ENCODE peak calls at places on chromosomes 11 and 22, in four cellular contexts. B is KG1, K is HS-27A, T is A172. H is an unnamed sample.

GRCh38 chr11:370087-370941 is 1.0 kb downstream of the B4GALNT4 start:
- DNase-seq in T (no peak), K (no peak), B (no peak), H (no peak)

GRCh38 chr22:43078522-43078921 is 10.7 kb downstream of the TTLL1 start:
- DNase-seq in K (no peak), T (no peak), B (no peak), H (no peak)

GRCh38 chr11:128240546-128240945 is 346.8 kb downstream of the ETS1 start:
- DNase-seq in T (no peak), B (no peak), K (no peak), H (no peak)

GRCh38 chr22:31122532-31123291 is at the start of gene INPP5J:
- DNase-seq in B (no peak), K (no peak), T (peak; percentile 28), H (no peak)

GRCh38 chr11:61510178-61510979 is 1.8 kb downstream of the LRRC10B start:
- DNase-seq in K (no peak), B (no peak), T (no peak), H (no peak)

GRCh38 chr11:19966927-19967326 is 193.3 kb downstream of the DBX1 start:
- DNase-seq in K (no peak), B (no peak), T (no peak), H (no peak)

GRCh38 chr11:8613036-8613435 is 19.0 kb upstream of the STK33 start:
- DNase-seq in T (no peak), K (no peak), B (no peak), H (no peak)

GRCh38 chr11:75557649-75558494 is 4.2 kb upstream of the SERPINH1 start:
- DNase-seq in B (no peak), T (peak; percentile 83), K (peak; percentile 90), H (peak; percentile 22)

GRCh38 chr22:46731246-46732040 is 6.6 kb downstream of the CERK start:
- DNase-seq in K (no peak), T (no peak), B (no peak), H (no peak)

GRCh38 chr11:112925516-112926310 is 35.5 kb upstream of the NCAM1 start:
- DNase-seq in B (no peak), T (no peak), K (no peak), H (no peak)

GRCh38 chr11:35030716-35031213 is 108.2 kb upstream of the CD44 start:
- DNase-seq in B (no peak), T (peak; percentile 99), K (peak; percentile 93), H (peak; percentile 86)

GRCh38 chr11:69295995-69296889 is 2.3 kb downstream of the MYEOV start:
- DNase-seq in T (no peak), B (no peak), K (no peak), H (no peak)

GRCh38 chr22:48849963-48850657 is 977.6 kb downstream of the BRD1 start:
- DNase-seq in K (no peak), B (no peak), T (no peak), H (no peak)

GRCh38 chr22:31278643-31279326 is 13.5 kb downstream of the PIK3IP1 start:
- DNase-seq in K (no peak), B (no peak), T (no peak), H (no peak)

GRCh38 chr11:10498022-10498400 is 42.9 kb downstream of the AMPD3 start:
- DNase-seq in T (no peak), K (no peak), B (no peak), H (no peak)

GRCh38 chr22:50148991-50149721 is 21.4 kb upstream of the PANX2 start:
- DNase-seq in B (peak; percentile 32), K (peak; percentile 20), T (peak; percentile 69), H (peak; percentile 72)

GRCh38 chr11:8101421-8101820 is 20.4 kb downstream of the TUB start:
- DNase-seq in T (no peak), K (no peak), B (no peak), H (no peak)

GRCh38 chr11:72781313-72782080 is 12.3 kb downstream of the STARD10 start:
- DNase-seq in T (no peak), K (no peak), B (no peak), H (no peak)

GRCh38 chr11:19592842-19593241 is 119.8 kb upstream of the NAV2 start:
- DNase-seq in B (no peak), T (no peak), K (no peak), H (no peak)

GRCh38 chr11:121587182-121587581 is 134.4 kb upstream of the SORL1-AS1 start:
- DNase-seq in B (no peak), T (no peak), K (no peak), H (no peak)

GRCh38 chr22:49451070-49451840 is 376.4 kb downstream of the BRD1 start:
- DNase-seq in B (no peak), K (no peak), T (no peak), H (no peak)

GRCh38 chr11:69160296-69161116 is 4.8 kb downstream of the SMIM38 start:
- DNase-seq in B (no peak), T (no peak), K (no peak), H (peak; percentile 77)

GRCh38 chr11:75565916-75566762 is 4.1 kb downstream of the SERPINH1 start:
- DNase-seq in T (no peak), B (no peak), K (no peak), H (no peak)

GRCh38 chr11:15500643-15501042 is 385.9 kb downstream of the INSC start:
- DNase-seq in K (no peak), B (no peak), T (no peak), H (no peak)

GRCh38 chr11:70810131-70810530 is 411.8 kb downstream of the CTTN start:
- DNase-seq in T (no peak), K (no peak), B (no peak), H (no peak)

GRCh38 chr11:73233211-73233610 is 15.1 kb downstream of the P2RY2 start:
- DNase-seq in T (no peak), K (no peak), B (no peak), H (no peak)

GRCh38 chr11:69173925-69174591 is 18.3 kb downstream of the SMIM38 start:
- DNase-seq in B (no peak), T (no peak), K (no peak), H (no peak)

GRCh38 chr11:69510471-69511357 is 29.3 kb downstream of the LINC01488 start:
- DNase-seq in B (no peak), K (peak; percentile 36), T (peak; percentile 63), H (no peak)

GRCh38 chr11:75463106-75463774 is 30.2 kb upstream of the KLHL35 start:
- DNase-seq in B (no peak), T (no peak), K (no peak), H (no peak)

GRCh38 chr11:75445315-75445953 is 12.4 kb upstream of the KLHL35 start:
- DNase-seq in K (no peak), T (peak; percentile 59), B (peak; percentile 56), H (peak; percentile 68)